ENCODE peak calls at places on chromosomes 11 and 22, in nine cellular contexts. V is endothelial cell of umbilical vein; Y is nucleus accumbens; R is NCI-H2029 treated with DMSO at 0.1 percent for 48 hours; K is coronary artery; F is stimulated activated CD4-positive, alpha-beta T cell treated with anti-CD3 and anti-CD28 coated beads, Interleukin-12 subunit alpha, Interleukin-12 subunit beta, amount 100 ng/mL, for 4 hours; H is stimulated activated CD8-positive, alpha-beta memory T cell treated with anti-CD3 and anti-CD28 coated beads, Interleukin-15, amount 100 ng/mL, for 4 hours; D is pancreas; U is adipocyte. I is an unnamed sample.

GRCh38 chr22:19066531-19067271 is 55.5 kb downstream of the DGCR2 start:
- DNase-seq in H (no peak), D (no peak), U (peak; percentile 53), F (no peak), R (no peak), V (no peak), K (peak; percentile 67), Y (no peak), I (no peak)

GRCh38 chr11:33557201-33557600 is 143.4 kb downstream of the C11orf91 start:
- DNase-seq in D (no peak), H (no peak), F (no peak), Y (no peak), R (no peak), V (no peak), U (peak; percentile 35), K (no peak), I (no peak)

GRCh38 chr11:63620928-63621539 is 6.8 kb upstream of the PLAAT3 start:
- DNase-seq in F (no peak), K (peak; percentile 19), Y (no peak), H (no peak), D (no peak), U (no peak), R (no peak), V (no peak), I (no peak)

GRCh38 chr11:79100093-79100704 is 340.6 kb downstream of the TENM4 start:
- DNase-seq in V (peak; percentile 68), R (no peak), U (peak; percentile 82), F (no peak), K (peak; percentile 69), H (no peak), Y (peak; percentile 9), D (no peak), I (no peak)

GRCh38 chr11:43905788-43906187 is 25.2 kb downstream of the ALKBH3 start:
- DNase-seq in K (no peak), H (no peak), D (no peak), R (no peak), U (no peak), Y (no peak), V (peak; percentile 93), F (no peak), I (no peak)

GRCh38 chr11:111417766-111418435 is 38.8 kb upstream of the POU2AF1 start:
- DNase-seq in H (no peak), V (peak; percentile 33), F (no peak), D (no peak), U (peak; percentile 94), R (no peak), Y (no peak), K (no peak), I (no peak)

GRCh38 chr11:4184163-4184916 is 89.7 kb downstream of the RRM1 start:
- DNase-seq in Y (no peak), D (no peak), K (no peak), V (no peak), F (no peak), U (no peak), H (no peak), R (no peak), I (no peak)

GRCh38 chr22:43126506-43127165 is 16.1 kb downstream of the BIK start:
- DNase-seq in F (no peak), U (peak; percentile 67), D (no peak), K (no peak), V (peak; percentile 29), H (no peak), Y (no peak), R (no peak), I (no peak)

GRCh38 chr11:96424693-96425092 is 34.9 kb downstream of the JRKL start:
- DNase-seq in U (peak; percentile 75), D (no peak), H (no peak), V (peak; percentile 51), Y (no peak), R (no peak), F (no peak), K (no peak), I (no peak)

GRCh38 chr11:77244277-77245014 is 57.0 kb downstream of the GDPD4 start:
- DNase-seq in V (peak; percentile 83), H (no peak), F (no peak), D (no peak), Y (no peak), R (no peak), U (peak; percentile 59), K (no peak), I (no peak)

GRCh38 chr11:65637794-65638317 is at the start of gene SIPA1:
- DNase-seq in U (peak; percentile 90), R (no peak), H (peak; percentile 34), V (peak; percentile 96), Y (peak; percentile 59), F (peak; percentile 79), K (peak; percentile 83), D (peak; percentile 90), I (peak; percentile 42)